ENCODE peak calls at places on chromosomes 1 and 21, in eight cellular contexts. J is esophagus squamous epithelium, B is body of pancreas, G is HepG2, C is heart left ventricle, F is testis, L is K562, P is IMR-90. I is an unnamed sample.

GRCh38 chr1:161681879-161682278 is 18.9 kb downstream of the FCGR2B start:
- DNase-seq in J (no peak), G (no peak), F (no peak), B (no peak), L (no peak), P (no peak), C (no peak), I (no peak)

GRCh38 chr1:85584923-85585322 is 4.4 kb downstream of the CCN1 start:
- DNase-seq in J (no peak), B (no peak), L (no peak), F (no peak), G (no peak), C (no peak), P (peak; percentile 84), I (no peak)

GRCh38 chr1:96931136-96931535 is 209.6 kb downstream of the PTBP2 start:
- DNase-seq in L (no peak), P (peak; percentile 12), C (no peak), J (no peak), B (no peak), G (no peak), F (no peak), I (no peak)

GRCh38 chr1:230317823-230318819 is 108.0 kb downstream of the PGBD5 start:
- DNase-seq in C (peak; percentile 51), J (no peak), B (peak; percentile 37), F (peak; percentile 40), G (peak; percentile 50), P (no peak), L (peak; percentile 53), I (no peak)

GRCh38 chr1:209389258-209389657 is 194.3 kb upstream of the CAMK1G start:
- DNase-seq in J (no peak), L (no peak), P (peak; percentile 94), C (no peak), B (no peak), G (no peak), F (no peak), I (no peak)

GRCh38 chr1:211579434-211580302 is 707 bp upstream of the SLC30A1 start:
- DNase-seq in F (peak; percentile 86), P (peak; percentile 23), B (peak; percentile 89), G (peak; percentile 87), C (peak; percentile 90), L (peak; percentile 94), J (peak; percentile 64), I (no peak)

GRCh38 chr21:37193006-37193405 is 74.1 kb downstream of the VPS26C start:
- DNase-seq in P (no peak), G (no peak), F (no peak), C (no peak), J (no peak), L (no peak), B (no peak), I (no peak)

GRCh38 chr1:223419561-223419960 is 26.3 kb downstream of the CCDC185 start:
- DNase-seq in J (no peak), G (no peak), F (no peak), P (no peak), C (no peak), B (no peak), L (no peak), I (no peak)

GRCh38 chr1:196160066-196160795 is 448.0 kb downstream of the KCNT2 start:
- DNase-seq in C (no peak), B (no peak), J (no peak), L (no peak), G (no peak), P (peak; percentile 82), F (no peak), I (no peak)

GRCh38 chr21:42121792-42122191 is 50.7 kb downstream of the UMODL1 start:
- DNase-seq in B (no peak), J (no peak), G (no peak), F (no peak), L (no peak), C (no peak), P (no peak), I (no peak)

GRCh38 chr1:8122160-8122476 is 96.0 kb upstream of the ERRFI1 start:
- DNase-seq in L (peak; percentile 90), C (no peak), P (peak; percentile 60), J (no peak), B (no peak), G (no peak), F (no peak), I (no peak)

GRCh38 chr1:177591155-177591554 is 378.7 kb downstream of the SEC16B start:
- DNase-seq in J (no peak), C (no peak), L (no peak), P (no peak), B (no peak), G (no peak), F (no peak), I (no peak)

GRCh38 chr1:209491031-209491430 is 92.5 kb upstream of the CAMK1G start:
- DNase-seq in G (no peak), L (no peak), P (no peak), J (no peak), B (no peak), F (no peak), C (no peak), I (no peak)

GRCh38 chr1:112618721-112619517 is at the start of gene ST7L:
- DNase-seq in C (peak; percentile 85), F (peak; percentile 90), G (peak; percentile 59), L (peak; percentile 77), J (peak; percentile 9), P (peak; percentile 69), B (peak; percentile 78), I (peak; percentile 72)

GRCh38 chr21:34960672-34961071 is 88.4 kb downstream of the RUNX1 start:
- DNase-seq in L (no peak), B (no peak), G (no peak), C (no peak), J (no peak), P (no peak), F (no peak), I (no peak)

GRCh38 chr1:226697151-226697575 is 41.9 kb downstream of the ITPKB start:
- DNase-seq in J (no peak), C (no peak), B (no peak), G (no peak), P (peak; percentile 89), F (no peak), L (no peak), I (no peak)

GRCh38 chr21:35046880-35047229 is 2.2 kb downstream of the RUNX1 start:
- DNase-seq in J (no peak), L (no peak), B (no peak), F (no peak), G (peak; percentile 5), C (no peak), P (no peak), I (no peak)

GRCh38 chr1:183731151-183731550 is 73.8 kb upstream of the RGL1 start:
- DNase-seq in P (no peak), F (no peak), G (no peak), B (no peak), C (no peak), J (no peak), L (no peak), I (no peak)

GRCh38 chr1:36385410-36386261 is at the start of gene STK40:
- DNase-seq in F (peak; percentile 99), J (peak; percentile 90), P (peak; percentile 100), C (peak; percentile 98), L (peak; percentile 100), G (peak; percentile 98), B (peak; percentile 99), I (peak; percentile 99)
- TF ChIP-seq POLR2A in F (peak; percentile 92), J (no peak), P (no peak), C (peak; percentile 76), L (no peak), G (no peak), B (peak; percentile 56), I (no peak)

GRCh38 chr1:119005870-119006405 is 17.8 kb upstream of the TBX15 start:
- DNase-seq in G (no peak), C (no peak), F (no peak), P (no peak), J (no peak), B (no peak), L (no peak), I (no peak)
- H3K4me1 ChIP-seq in G (no peaks in the 10 kb centered on the region), C (peaks cover 8% of the 10 kb centered on the region), F (peaks cover 16% of the 10 kb centered on the region), P (no peaks in the 10 kb centered on the region), J (peaks cover 20% of the 10 kb centered on the region), B (peaks cover 32% of the 10 kb centered on the region), L (peaks cover 15% of the 10 kb centered on the region), I (peaks cover 6% of the 10 kb centered on the region)

GRCh38 chr1:40450491-40451237 is 388 bp downstream of the ZFP69B start:
- DNase-seq in F (peak; percentile 15), J (no peak), L (peak; percentile 86), P (peak; percentile 93), G (peak; percentile 5), B (peak; percentile 5), C (no peak), I (no peak)

GRCh38 chr1:40454873-40455272 is 4.6 kb downstream of the ZFP69B start:
- DNase-seq in B (no peak), C (no peak), P (no peak), F (no peak), J (no peak), L (no peak), G (no peak), I (no peak)

GRCh38 chr1:40451238-40451585 is 936 bp downstream of the ZFP69B start:
- DNase-seq in F (no peak), L (no peak), J (no peak), C (no peak), G (no peak), B (no peak), P (no peak), I (no peak)

GRCh38 chr1:40449684-40450490 is at the start of gene ZFP69B:
- DNase-seq in F (peak; percentile 91), L (peak; percentile 95), P (peak; percentile 92), G (peak; percentile 85), J (peak; percentile 27), B (peak; percentile 92), C (peak; percentile 95), I (peak; percentile 83)
- H3K9me3 ChIP-seq in F (no peaks in the 10 kb centered on the region), L (peaks cover 16% of the 10 kb centered on the region), P (peaks cover 21% of the 10 kb centered on the region), G (peaks cover 16% of the 10 kb centered on the region), J (no peaks in the 10 kb centered on the region), B (no peaks in the 10 kb centered on the region), C (peaks cover 4% of the 10 kb centered on the region), I (peaks cover 17% of the 10 kb centered on the region)

GRCh38 chr1:3630161-3630611 is 5.4 kb downstream of the TPRG1L start:
- DNase-seq in P (no peak), B (no peak), J (no peak), C (no peak), L (no peak), G (no peak), F (no peak), I (no peak)

GRCh38 chr1:3632298-3632697 is 7.5 kb downstream of the TPRG1L start:
- DNase-seq in B (no peak), J (no peak), C (peak; percentile 15), P (no peak), F (no peak), G (no peak), L (no peak), I (no peak)

GRCh38 chr1:3630914-3631313 is 6.1 kb downstream of the TPRG1L start:
- DNase-seq in G (no peak), B (no peak), C (no peak), J (no peak), F (no peak), P (no peak), L (no peak), I (no peak)

GRCh38 chr1:3631865-3632264 is 7.0 kb downstream of the TPRG1L start:
- DNase-seq in P (no peak), C (peak; percentile 4), L (no peak), J (no peak), F (no peak), G (no peak), B (no peak), I (no peak)

DNA sequence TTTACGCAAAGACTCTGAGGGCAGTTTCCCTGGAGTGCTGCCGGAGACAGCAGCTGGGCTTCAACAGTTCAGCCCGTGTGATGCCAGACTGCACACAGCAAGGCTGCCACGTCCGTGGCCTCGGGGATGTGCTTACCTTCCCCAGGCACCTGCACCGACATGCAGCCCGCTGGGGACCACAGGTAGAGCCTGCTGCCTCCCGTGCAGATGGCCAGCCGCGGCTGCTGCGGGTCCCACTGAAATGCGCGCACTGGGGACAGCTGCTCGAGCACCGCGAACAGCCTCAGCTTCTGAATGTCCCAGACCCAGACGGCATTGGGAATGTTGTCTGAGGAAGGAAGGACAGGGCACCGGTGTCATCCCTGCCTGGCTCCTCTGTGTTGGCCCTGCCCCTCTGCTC is 6.5 kb downstream of the TPRG1L start:
- DNase-seq in P (no peak), F (no peak), G (no peak), L (no peak), B (no peak), C (no peak), J (no peak), I (no peak)
- TF ChIP-seq POLR2A in P (no peak), F (no peak), G (no peak), L (no peak), B (no peak), C (no peak), J (no peak), I (no peak)